ENCODE peak calls at places on chromosomes 1 and 21, in nine cellular contexts. I, D, H, Z, Y, L, P, N and R are unnamed samples.
A peak's percentile ranks its signal among the peaks of the same experiment; 100 is the strongest.

GRCh38 chr1:1080951-1081310 is 6.8 kb upstream of the RNF223 start:
- DNase-seq in I (no peak), D (no peak), H (peak; percentile 26), Z (no peak), Y (no peak), L (peak; percentile 39), P (no peak), N (no peak), R (peak; percentile 4)

GRCh38 chr1:2382621-2383361 is 8.6 kb downstream of the MORN1 start:
- DNase-seq in I (peak; percentile 33), D (no peak), H (peak; percentile 30), Z (peak; percentile 67), Y (no peak), L (peak; percentile 65), P (no peak), N (peak; percentile 28), R (peak; percentile 17)

GRCh38 chr1:216221260-216221700 is 202.0 kb downstream of the USH2A start:
- DNase-seq in I (peak; percentile 57), D (no peak), H (no peak), Z (peak; percentile 86), Y (peak; percentile 49), L (no peak), P (no peak), N (no peak), R (no peak)

GRCh38 chr1:226487921-226488320 is 60.6 kb upstream of the STUM start:
- DNase-seq in I (no peak), D (no peak), H (no peak), Z (no peak), Y (no peak), L (no peak), P (no peak), N (no peak), R (no peak)

GRCh38 chr1:192559115-192560006 is 16.2 kb upstream of the RGS1 start:
- DNase-seq in I (no peak), D (no peak), H (no peak), Z (peak; percentile 19), Y (no peak), L (no peak), P (no peak), N (no peak), R (no peak)

GRCh38 chr1:230186003-230186863 is 119.2 kb downstream of the GALNT2 start:
- DNase-seq in I (no peak), D (no peak), H (peak; percentile 86), Z (peak; percentile 87), Y (peak; percentile 87), L (no peak), P (no peak), N (no peak), R (no peak)

GRCh38 chr1:34328281-34328680 is 151.6 kb downstream of the C1orf94 start:
- DNase-seq in I (no peak), D (no peak), H (no peak), Z (no peak), Y (no peak), L (no peak), P (no peak), N (no peak), R (no peak)

GRCh38 chr1:243447342-243447741 is 191.5 kb downstream of the SDCCAG8 start:
- DNase-seq in I (no peak), D (no peak), H (no peak), Z (no peak), Y (no peak), L (no peak), P (no peak), N (no peak), R (peak; percentile 46)

GRCh38 chr1:154154534-154155181 is at the start of gene NUP210L:
- DNase-seq in I (no peak), D (peak; percentile 92), H (peak; percentile 83), Z (peak; percentile 26), Y (peak; percentile 6), L (peak; percentile 74), P (peak; percentile 45), N (no peak), R (peak; percentile 63)

GRCh38 chr1:42679364-42679983 is 2.7 kb upstream of the YBX1 start:
- DNase-seq in I (no peak), D (no peak), H (no peak), Z (no peak), Y (no peak), L (no peak), P (no peak), N (no peak), R (no peak)

GRCh38 chr1:111227875-111228747 is 598 bp downstream of the CHI3L2 start:
- DNase-seq in I (no peak), D (peak; percentile 24), H (no peak), Z (peak; percentile 24), Y (peak; percentile 13), L (no peak), P (no peak), N (no peak), R (peak; percentile 49)

GRCh38 chr1:199725002-199725401 is 302.5 kb upstream of the NR5A2 start:
- DNase-seq in I (no peak), D (no peak), H (no peak), Z (peak; percentile 11), Y (no peak), L (no peak), P (no peak), N (no peak), R (no peak)

GRCh38 chr1:181612100-181612499 is 128.8 kb downstream of the CACNA1E start:
- DNase-seq in I (no peak), D (no peak), H (no peak), Z (no peak), Y (no peak), L (no peak), P (no peak), N (no peak), R (no peak)

GRCh38 chr21:45509566-45510465 is 32.4 kb downstream of the SLC19A1 start:
- DNase-seq in I (no peak), D (peak; percentile 9), H (peak; percentile 29), Z (no peak), Y (no peak), L (peak; percentile 50), P (no peak), N (no peak), R (peak; percentile 15)

GRCh38 chr21:36803051-36803709 is 104.3 kb downstream of the SIM2 start:
- DNase-seq in I (no peak), D (no peak), H (no peak), Z (no peak), Y (no peak), L (no peak), P (no peak), N (no peak), R (no peak)

GRCh38 chr1:168368131-168368530 is 87.5 kb downstream of the TBX19 start:
- DNase-seq in I (no peak), D (no peak), H (no peak), Z (no peak), Y (no peak), L (no peak), P (no peak), N (no peak), R (no peak)

GRCh38 chr1:54158071-54158470 is 5.3 kb upstream of the CDCP2 start:
- DNase-seq in I (no peak), D (no peak), H (no peak), Z (no peak), Y (no peak), L (no peak), P (no peak), N (no peak), R (no peak)

GRCh38 chr1:196324345-196324744 is 283.9 kb downstream of the KCNT2 start:
- DNase-seq in I (no peak), D (no peak), H (no peak), Z (no peak), Y (no peak), L (no peak), P (no peak), N (no peak), R (no peak)

DNA sequence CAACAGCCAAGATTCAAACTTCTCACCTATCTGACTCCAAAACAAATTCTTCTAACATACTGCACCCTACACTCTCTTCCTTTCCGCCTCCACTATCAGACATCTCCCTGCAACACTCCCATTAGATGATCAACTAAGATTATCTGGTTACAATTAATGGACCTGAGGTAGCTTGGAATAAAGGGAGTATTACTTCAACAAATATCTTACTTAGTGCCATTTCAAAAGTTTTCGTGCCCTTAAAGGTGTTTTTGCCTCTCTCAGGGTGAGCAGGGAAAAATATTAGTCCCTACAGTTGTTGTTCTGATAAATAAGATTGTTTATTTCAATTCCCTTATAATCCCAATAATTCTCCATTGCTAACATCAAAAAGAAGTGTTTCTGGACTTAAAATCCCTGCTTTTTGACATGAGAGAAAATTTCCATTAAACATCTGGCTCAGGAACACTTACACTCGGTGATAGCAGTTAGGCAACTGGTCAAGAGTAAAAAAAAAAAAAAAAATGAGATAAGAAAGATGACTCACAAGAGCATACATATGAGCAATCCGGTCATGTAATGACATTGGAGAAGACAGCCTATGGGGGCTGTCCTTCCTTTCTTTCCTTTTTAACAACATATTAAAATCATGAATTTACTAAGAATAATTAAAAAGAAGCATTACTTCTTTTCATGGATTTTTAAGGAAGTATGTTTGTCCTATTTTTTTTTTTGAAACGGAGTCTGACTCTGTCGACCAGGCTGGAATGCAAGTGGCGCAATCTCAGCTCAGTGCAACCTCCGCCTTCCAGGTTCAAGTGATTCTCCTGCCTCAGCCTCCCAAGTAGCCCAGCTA is 7.6 kb downstream of the RSBN1 start:
- DNase-seq in I (no peak), D (no peak), H (no peak), Z (peak; percentile 60), Y (no peak), L (no peak), P (no peak), N (no peak), R (no peak)
- H3K36me3 ChIP-seq in I (peaks cover 42% of the 10 kb centered on the region), D (no peaks in the 10 kb centered on the region), H (no peaks in the 10 kb centered on the region), Z (no peaks in the 10 kb centered on the region), Y (no peaks in the 10 kb centered on the region), L (peaks cover 3% of the 10 kb centered on the region), P (no peaks in the 10 kb centered on the region), N (no peaks in the 10 kb centered on the region), R (no peaks in the 10 kb centered on the region)

GRCh38 chr1:235093685-235094592 is 34.7 kb downstream of the TOMM20 start:
- DNase-seq in I (peak; percentile 82), D (peak; percentile 77), H (peak; percentile 73), Z (peak; percentile 86), Y (peak; percentile 68), L (peak; percentile 85), P (no peak), N (peak; percentile 86), R (peak; percentile 80)
- H3K4me3 ChIP-seq in I (no peak overlapping the region), D (peak overlapping the region; percentile 59), H (no peak overlapping the region), Z (no peak overlapping the region), Y (no peak overlapping the region), L (peak overlapping the region; percentile 31), P (peak overlapping the region; percentile 54), N (no peak overlapping the region), R (peak overlapping the region; percentile 40)

DNA sequence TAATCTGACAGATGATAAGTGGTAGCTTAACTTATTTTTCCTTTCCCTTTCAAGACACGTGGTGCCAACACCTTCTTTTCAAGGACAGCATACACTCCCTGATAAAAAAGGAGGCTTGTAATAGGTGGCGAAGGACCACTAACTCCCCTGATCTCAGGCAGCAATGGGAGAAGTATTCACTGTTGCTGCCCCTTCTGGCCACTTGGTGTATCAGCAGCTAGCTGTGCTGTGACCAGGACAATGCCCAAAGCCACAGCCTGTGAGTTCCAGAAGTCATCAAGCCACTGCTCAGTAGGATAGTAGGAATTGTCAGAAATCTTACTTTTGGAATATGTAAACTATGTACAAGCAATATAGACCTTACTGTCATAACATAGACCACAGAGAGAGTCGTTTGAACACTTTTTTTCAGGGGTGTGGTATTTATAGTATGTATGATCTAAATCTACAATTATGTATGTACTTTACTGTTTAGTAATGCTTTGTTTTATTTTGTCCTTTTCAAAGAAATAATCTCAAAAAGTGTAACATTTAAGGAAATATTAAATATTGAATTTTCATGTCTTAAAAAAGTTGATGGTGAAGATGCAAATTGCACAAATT is 248.3 kb upstream of the CAMK1G start:
- DNase-seq in I (peak; percentile 11), D (no peak), H (no peak), Z (peak; percentile 66), Y (no peak), L (no peak), P (no peak), N (no peak), R (no peak)
- TF ChIP-seq CTCF in I (peak; percentile 81), D (peak; percentile 75), H (peak; percentile 69), Z (peak; percentile 57), Y (peak; percentile 46), L (peak; percentile 33), P (peak; percentile 26), N (peak; percentile 46), R (peak; percentile 33)

GRCh38 chr21:42764883-42765282 is 111.5 kb downstream of the PDE9A start:
- DNase-seq in I (no peak), D (no peak), H (no peak), Z (no peak), Y (no peak), L (no peak), P (no peak), N (no peak), R (no peak)
- H3K36me3 ChIP-seq in I (peaks cover 9% of the 10 kb centered on the region), D (peaks cover 68% of the 10 kb centered on the region), H (peaks cover 4% of the 10 kb centered on the region), Z (no peaks in the 10 kb centered on the region), Y (peaks cover 6% of the 10 kb centered on the region), L (no peaks in the 10 kb centered on the region), P (no peaks in the 10 kb centered on the region), N (peaks cover 21% of the 10 kb centered on the region), R (peaks cover 29% of the 10 kb centered on the region)